ENCODE peak calls at places on chromosomes 1 and 21, in four cellular contexts. Q, J, F and D are unnamed samples.

GRCh38 chr21:28669978-28670377 is 322.7 kb downstream of the LTN1 start:
- DNase-seq in Q (no peak), J (no peak), F (no peak), D (no peak)

GRCh38 chr21:35100351-35100771 is 51.3 kb upstream of the RUNX1 start:
- DNase-seq in Q (no peak), J (peak; percentile 11), F (no peak), D (no peak)

GRCh38 chr1:215599418-215599817 is 32.3 kb downstream of the KCTD3 start:
- DNase-seq in Q (peak; percentile 6), J (peak; percentile 78), F (no peak), D (no peak)

GRCh38 chr1:29960906-29961675 is 724.8 kb downstream of the PTPRU start:
- DNase-seq in Q (peak; percentile 72), J (no peak), F (no peak), D (peak; percentile 39)

GRCh38 chr1:41955461-41956159 is 36.9 kb upstream of the HIVEP3 start:
- DNase-seq in Q (peak; percentile 31), J (peak; percentile 86), F (peak; percentile 2), D (no peak)

GRCh38 chr1:119715542-119715941 is 3.8 kb downstream of the PHGDH start:
- DNase-seq in Q (peak; percentile 60), J (peak; percentile 21), F (no peak), D (no peak)

GRCh38 chr1:203271018-203271743 is 34.1 kb upstream of the BTG2 start:
- DNase-seq in Q (peak; percentile 76), J (peak; percentile 76), F (no peak), D (peak; percentile 72)

GRCh38 chr1:91805343-91805801 is 80.6 kb downstream of the TGFBR3 start:
- DNase-seq in Q (no peak), J (no peak), F (no peak), D (no peak)

GRCh38 chr1:229420765-229421164 is 13.1 kb downstream of the ACTA1 start:
- DNase-seq in Q (no peak), J (no peak), F (no peak), D (peak; percentile 33)

GRCh38 chr1:10378071-10378841 is 20.6 kb upstream of the PGD start:
- DNase-seq in Q (peak; percentile 68), J (peak; percentile 95), F (no peak), D (no peak)
- H4K5ac ChIP-seq in Q (no peak overlapping the region), J (peak overlapping the region; percentile 59), F (no peak overlapping the region), D (no peak overlapping the region)

GRCh38 chr21:37368536-37369279 is 2.1 kb downstream of the DYRK1A start:
- DNase-seq in Q (no peak), J (peak; percentile 48), F (no peak), D (no peak)
- H2BK5ac ChIP-seq in Q (peak overlapping the region; percentile 51), J (peak overlapping the region; percentile 99), F (peak overlapping the region; percentile 44), D (no peak overlapping the region)

DNA sequence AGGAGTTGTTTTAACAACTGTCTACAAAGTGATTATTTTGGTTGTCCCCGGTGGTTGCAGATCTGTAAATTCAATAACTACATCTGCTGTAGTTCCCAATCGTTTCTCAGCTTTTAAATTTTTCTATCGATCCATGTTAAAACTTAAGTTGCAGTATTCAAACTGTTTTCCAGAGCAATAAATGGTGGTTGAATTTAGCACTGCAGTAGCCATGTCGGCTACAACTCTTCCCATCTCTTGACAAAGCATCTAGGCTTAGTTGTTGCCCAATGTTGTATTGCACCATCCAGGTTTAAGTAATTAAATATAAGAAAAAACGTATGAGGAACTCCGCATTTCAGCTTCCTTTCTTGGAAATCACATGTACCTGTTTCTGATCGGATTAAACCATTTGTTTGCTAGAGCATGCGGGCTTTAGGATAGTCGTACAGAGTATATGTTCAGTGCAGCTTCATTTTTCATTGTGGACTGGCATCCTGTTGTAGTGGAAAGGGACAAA is 996 bp downstream of the CNIH4 start:
- DNase-seq in Q (no peak), J (peak; percentile 56), F (no peak), D (no peak)
- H4K5ac ChIP-seq in Q (no peak overlapping the region), J (no peak overlapping the region), F (no peak overlapping the region), D (no peak overlapping the region)

GRCh38 chr1:109883248-109883955 is 27.2 kb upstream of the CSF1 start:
- DNase-seq in Q (no peak), J (no peak), F (no peak), D (no peak)

GRCh38 chr1:109882288-109883245 is 28.1 kb upstream of the CSF1 start:
- DNase-seq in Q (no peak), J (no peak), F (no peak), D (no peak)

GRCh38 chr1:109880961-109881894 is 29.4 kb upstream of the CSF1 start:
- DNase-seq in Q (no peak), J (no peak), F (no peak), D (no peak)

GRCh38 chr1:109879881-109880525 is 30.6 kb upstream of the CSF1 start:
- DNase-seq in Q (no peak), J (no peak), F (no peak), D (no peak)

DNA sequence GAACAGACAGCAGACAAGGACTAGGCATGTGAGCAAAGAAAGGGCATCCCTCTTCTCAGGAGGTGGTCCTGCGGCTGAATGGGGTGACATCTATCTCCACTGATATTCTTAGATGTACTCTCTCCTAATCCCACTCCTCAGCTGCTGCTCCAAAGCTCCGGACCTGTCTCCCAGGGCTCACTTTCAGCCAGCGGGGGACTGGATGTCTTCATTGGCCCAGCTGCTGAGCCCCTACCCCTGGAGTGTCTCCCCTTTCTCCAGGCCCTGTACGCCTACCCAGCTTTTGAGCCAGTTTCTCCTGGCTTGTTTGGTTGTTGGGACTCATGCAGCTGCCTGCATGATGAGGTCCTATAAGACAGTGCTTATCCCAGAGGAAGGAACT is 28.8 kb upstream of the CSF1 start:
- DNase-seq in Q (no peak), J (no peak), F (no peak), D (no peak)
- H2BK5ac ChIP-seq in Q (no peak overlapping the region), J (no peak overlapping the region), F (no peak overlapping the region), D (no peak overlapping the region)

GRCh38 chr1:17125756-17126237 is 6.5 kb upstream of the PADI2 start:
- DNase-seq in Q (peak; percentile 85), J (peak; percentile 68), F (peak; percentile 68), D (peak; percentile 93)
- H4K5ac ChIP-seq in Q (no peak overlapping the region), J (peak overlapping the region; percentile 66), F (no peak overlapping the region), D (no peak overlapping the region)

DNA sequence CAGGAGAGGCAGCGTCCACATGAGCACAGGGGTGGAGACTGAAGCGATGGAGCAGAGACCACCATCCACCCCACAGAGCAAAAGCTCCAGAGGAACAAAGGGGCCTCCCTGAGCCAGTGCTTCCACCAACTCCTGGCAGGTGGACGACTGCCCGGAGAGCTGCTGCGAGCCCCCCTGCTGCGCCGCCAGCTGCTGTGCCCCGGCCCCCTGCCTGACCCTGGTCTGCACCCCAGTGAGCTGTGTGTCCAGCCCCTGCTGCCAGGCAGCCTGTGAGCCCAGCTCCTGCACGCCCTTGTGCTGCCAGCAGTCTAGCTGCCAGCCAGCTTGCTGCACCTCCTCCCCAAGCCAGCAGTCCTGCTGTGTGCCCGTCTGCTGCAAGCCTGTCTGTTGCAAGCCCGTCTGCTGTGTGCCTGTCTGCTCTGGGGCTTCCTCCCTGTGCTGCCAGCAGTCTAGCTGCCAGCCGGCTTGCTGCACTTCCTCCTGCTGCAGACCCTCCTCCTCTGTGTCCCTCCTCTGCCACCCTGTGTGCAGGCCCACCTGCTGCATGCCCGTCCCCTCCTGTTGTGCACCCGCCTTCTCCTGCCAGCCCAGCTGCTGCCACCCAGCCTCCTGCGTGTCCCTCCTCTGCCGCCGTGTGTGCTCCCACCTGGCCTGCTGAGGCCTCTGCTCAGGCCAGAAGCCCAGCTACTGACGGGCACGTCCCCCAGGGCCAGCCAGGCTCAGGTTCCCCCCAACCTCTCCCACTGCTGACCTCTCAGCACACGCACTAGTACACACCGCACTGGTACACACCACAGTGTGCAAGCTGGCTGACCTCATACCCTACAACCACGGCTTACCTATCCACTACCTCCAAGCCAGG is 5.4 kb downstream of the KRTAP10-12 start:
- DNase-seq in Q (no peak), J (no peak), F (no peak), D (no peak)
- H2BK5ac ChIP-seq in Q (peak overlapping the region; percentile 51), J (no peak overlapping the region), F (peak overlapping the region; percentile 90), D (no peak overlapping the region)